ENCODE peak calls at places on chromosomes 7 and 10, in eight cellular contexts. V is heart right ventricle; O is CD8-positive, alpha-beta memory T cell; P is fibroblast of lung; D is dorsolateral prefrontal cortex; R is left lung; N is GM23248; Q is endodermal cell. A is an unnamed sample.

GRCh38 chr7:27172388-27172774 is 1.7 kb downstream of the HOXA10 start:
- DNase-seq in V (no peak), O (peak; percentile 35), P (no peak), D (no peak), R (no peak), N (peak; percentile 71), Q (peak; percentile 49), A (no peak)

GRCh38 chr10:78971094-78971682 is 97.6 kb upstream of the ZMIZ1 start:
- DNase-seq in V (no peak), O (no peak), P (no peak), D (no peak), R (no peak), N (no peak), Q (no peak), A (no peak)

GRCh38 chr10:44517635-44518034 is 132.7 kb upstream of the CXCL12 start:
- DNase-seq in V (no peak), O (no peak), P (no peak), D (no peak), R (no peak), N (peak; percentile 18), Q (peak; percentile 85), A (no peak)

GRCh38 chr10:89129850-89130396 is 77.2 kb downstream of the CH25H start:
- DNase-seq in V (peak; percentile 18), O (no peak), P (peak; percentile 78), D (no peak), R (no peak), N (peak; percentile 92), Q (no peak), A (no peak)

GRCh38 chr10:72034040-72034499 is 54.3 kb downstream of the SPOCK2 start:
- DNase-seq in V (no peak), O (no peak), P (no peak), D (no peak), R (no peak), N (no peak), Q (no peak), A (no peak)

GRCh38 chr7:134449596-134450194 is 9.2 kb downstream of the AKR1B1 start:
- DNase-seq in V (no peak), O (no peak), P (no peak), D (no peak), R (no peak), N (peak; percentile 74), Q (no peak), A (no peak)

GRCh38 chr7:132739271-132739955 is 163.1 kb upstream of the PLXNA4 start:
- DNase-seq in V (peak; percentile 48), O (no peak), P (peak; percentile 99), D (peak; percentile 61), R (no peak), N (peak; percentile 95), Q (no peak), A (no peak)

GRCh38 chr10:35007858-35008301 is 82.3 kb downstream of the CUL2 start:
- DNase-seq in V (no peak), O (no peak), P (peak; percentile 39), D (no peak), R (no peak), N (no peak), Q (peak; percentile 61), A (no peak)

GRCh38 chr10:24680647-24681475 is 42.8 kb downstream of the ARHGAP21 start:
- DNase-seq in V (no peak), O (no peak), P (peak; percentile 76), D (no peak), R (no peak), N (peak; percentile 59), Q (no peak), A (no peak)

GRCh38 chr7:2248984-2249694 is 7.1 kb downstream of the NUDT1 start:
- DNase-seq in V (peak; percentile 64), O (no peak), P (peak; percentile 96), D (no peak), R (peak; percentile 87), N (peak; percentile 98), Q (no peak), A (no peak)

GRCh38 chr10:63266337-63267327 is 133.5 kb downstream of the NRBF2 start:
- DNase-seq in V (no peak), O (no peak), P (no peak), D (no peak), R (no peak), N (peak; percentile 21), Q (no peak), A (no peak)

GRCh38 chr7:138460176-138460648 is at the start of gene TRIM24:
- DNase-seq in V (peak; percentile 96), O (no peak), P (peak; percentile 96), D (no peak), R (peak; percentile 99), N (no peak), Q (no peak), A (peak; percentile 99)

GRCh38 chr7:28207486-28208158 is 27.0 kb upstream of the JAZF1 start:
- DNase-seq in V (no peak), O (no peak), P (peak; percentile 68), D (no peak), R (no peak), N (peak; percentile 24), Q (no peak), A (no peak)

GRCh38 chr10:132860527-132860926 is 74.6 kb upstream of the NKX6-2 start:
- DNase-seq in V (no peak), O (no peak), P (no peak), D (peak; percentile 30), R (peak; percentile 45), N (no peak), Q (peak; percentile 53), A (peak; percentile 29)

GRCh38 chr7:97847791-97848190 is 24.4 kb downstream of the ASNS start:
- DNase-seq in V (no peak), O (no peak), P (no peak), D (no peak), R (no peak), N (no peak), Q (no peak), A (no peak)

GRCh38 chr7:27179503-27180430 is 5.3 kb downstream of the HOXA11 start:
- DNase-seq in V (no peak), O (peak; percentile 58), P (peak; percentile 23), D (no peak), R (peak; percentile 90), N (peak; percentile 94), Q (peak; percentile 93), A (no peak)

GRCh38 chr10:31822150-31822549 is 106.5 kb downstream of the ARHGAP12 start:
- DNase-seq in V (no peak), O (no peak), P (no peak), D (no peak), R (no peak), N (peak; percentile 47), Q (no peak), A (no peak)

DNA sequence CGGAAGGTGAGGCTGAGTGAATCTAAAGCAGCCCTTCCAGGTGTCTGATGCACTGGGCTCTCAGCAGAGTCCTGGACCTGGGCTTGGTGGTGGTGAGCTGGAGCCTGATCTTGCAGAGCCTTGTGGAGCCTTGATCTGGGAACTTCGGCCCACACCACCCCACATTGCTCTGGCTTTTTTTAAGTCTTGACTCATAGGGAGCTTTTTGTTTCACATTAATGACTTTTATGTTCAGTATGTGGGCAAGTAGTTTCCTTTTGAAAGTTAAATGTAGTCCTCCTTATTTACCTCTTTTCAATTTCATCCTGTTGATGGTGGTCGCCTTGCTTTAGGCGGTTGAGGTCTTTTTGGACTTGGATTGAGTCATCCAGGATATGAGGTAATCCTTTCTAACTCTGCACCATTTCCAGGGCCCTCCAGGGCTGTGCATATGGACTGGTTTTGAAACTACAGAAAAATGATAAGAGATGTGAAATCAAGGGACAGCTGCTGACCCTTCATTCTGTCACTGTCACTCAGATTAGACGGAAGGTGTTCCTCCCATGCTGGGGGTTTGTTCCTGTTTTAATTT is 2.9 kb upstream of the NRAP start:
- DNase-seq in V (no peak), O (no peak), P (peak; percentile 54), D (no peak), R (no peak), N (peak; percentile 41), Q (no peak), A (no peak)
- H3K27ac ChIP-seq in V (no peak overlapping the region), O (no peak overlapping the region), P (no peak overlapping the region), D (no peak overlapping the region), R (no peak overlapping the region), N (no peak overlapping the region), Q (no peak overlapping the region), A (no peak overlapping the region)

DNA sequence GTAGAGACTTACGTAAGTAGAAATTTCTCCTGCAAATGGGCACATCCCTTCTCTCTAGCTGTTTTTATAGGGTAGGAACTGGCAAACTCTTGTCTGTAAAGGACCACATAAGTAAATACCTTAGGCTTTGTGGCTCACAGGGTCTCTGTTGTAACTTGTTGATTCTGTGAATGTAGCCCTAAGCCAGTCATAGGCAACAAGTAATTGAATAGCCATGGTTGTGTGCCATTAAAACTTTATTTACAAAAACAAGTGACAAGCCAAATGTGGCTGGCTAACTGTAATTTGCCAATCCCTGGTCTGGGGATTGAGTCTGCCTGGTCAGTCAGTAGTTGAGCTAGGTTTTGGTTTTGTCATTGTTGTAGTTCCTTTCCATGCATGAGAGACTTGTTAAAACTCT is 5.3 kb upstream of the KLF6 start:
- DNase-seq in V (no peak), O (no peak), P (no peak), D (no peak), R (no peak), N (no peak), Q (peak; percentile 2), A (no peak)
- H3K27ac ChIP-seq in V (no peak overlapping the region), O (no peak overlapping the region), P (no peak overlapping the region), D (no peak overlapping the region), R (no peak overlapping the region), N (no peak overlapping the region), Q (no peak overlapping the region), A (no peak overlapping the region)

GRCh38 chr7:106100863-106101262 is 11.2 kb downstream of the SYPL1 start:
- DNase-seq in V (no peak), O (no peak), P (no peak), D (no peak), R (no peak), N (no peak), Q (no peak), A (no peak)

GRCh38 chr7:106099539-106099938 is 12.6 kb downstream of the SYPL1 start:
- DNase-seq in V (no peak), O (no peak), P (no peak), D (no peak), R (no peak), N (no peak), Q (no peak), A (no peak)

GRCh38 chr7:106095634-106096033 is 16.5 kb downstream of the SYPL1 start:
- DNase-seq in V (no peak), O (no peak), P (no peak), D (no peak), R (no peak), N (no peak), Q (no peak), A (no peak)

GRCh38 chr7:106101726-106102125 is 10.4 kb downstream of the SYPL1 start:
- DNase-seq in V (no peak), O (no peak), P (peak; percentile 70), D (no peak), R (no peak), N (no peak), Q (no peak), A (no peak)

GRCh38 chr7:106098889-106099288 is 13.2 kb downstream of the SYPL1 start:
- DNase-seq in V (no peak), O (no peak), P (no peak), D (no peak), R (no peak), N (no peak), Q (no peak), A (no peak)
- H3K27ac ChIP-seq in V (no peak overlapping the region), O (no peak overlapping the region), P (no peak overlapping the region), D (no peak overlapping the region), R (no peak overlapping the region), N (no peak overlapping the region), Q (no peak overlapping the region), A (no peak overlapping the region)

DNA sequence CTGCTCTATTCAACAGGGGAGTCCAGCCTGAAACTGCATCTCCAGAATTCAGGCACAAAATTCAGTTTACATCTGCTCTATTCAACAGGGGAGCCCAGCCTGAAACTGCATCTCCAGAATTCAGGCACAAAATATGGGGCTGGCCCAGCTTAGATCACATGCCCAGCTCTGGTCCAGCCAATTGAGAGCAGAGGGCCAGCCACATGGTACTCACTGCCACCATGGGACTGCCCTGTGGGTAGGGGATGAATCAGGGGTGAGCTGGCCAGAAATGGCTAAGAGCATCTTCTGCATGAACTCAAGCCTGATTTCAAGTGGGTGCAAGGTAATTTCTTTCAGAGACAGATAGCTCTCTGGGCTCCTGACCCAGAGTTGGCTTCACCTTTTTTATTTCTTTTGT is 156.6 kb upstream of the LYZL2 start:
- DNase-seq in V (no peak), O (no peak), P (peak; percentile 55), D (no peak), R (no peak), N (peak; percentile 84), Q (no peak), A (no peak)
- H3K27ac ChIP-seq in V (peak overlapping the region; percentile 95), O (no peak overlapping the region), P (no peak overlapping the region), D (peak overlapping the region; percentile 80), R (no peak overlapping the region), N (no peak overlapping the region), Q (no peak overlapping the region), A (no peak overlapping the region)